ENCODE peak calls at places on chromosomes 1 and 21, in four cellular contexts. Q is memory B cell; C is amniotic stem cell; Z is stimulated activated CD4-positive, alpha-beta T cell treated with anti-CD3 and anti-CD28 coated beads, TNF-alpha, amount 100 ng/mL, for 1 hour. I is an unnamed sample.

GRCh38 chr1:109932679-109933078 is 22.0 kb downstream of the CSF1 start:
- DNase-seq in C (no peak), Z (no peak), Q (no peak), I (no peak)

GRCh38 chr1:156356875-156357534 is 12.0 kb upstream of the RHBG start:
- DNase-seq in Z (peak; percentile 52), C (no peak), Q (peak; percentile 53), I (no peak)

GRCh38 chr21:31370893-31371652 is 27.0 kb upstream of the TIAM1 start:
- DNase-seq in C (no peak), Q (no peak), Z (no peak), I (no peak)

GRCh38 chr1:204763773-204764427 is 78.4 kb upstream of the LRRN2 start:
- DNase-seq in C (peak; percentile 29), Z (peak; percentile 62), Q (peak; percentile 58), I (peak; percentile 15)

GRCh38 chr1:184380468-184380867 is 6.4 kb upstream of the C1orf21 start:
- DNase-seq in Q (no peak), C (no peak), Z (no peak), I (no peak)

GRCh38 chr1:73674945-73675561 is 522.9 kb downstream of the LRRIQ3 start:
- DNase-seq in C (no peak), Q (no peak), Z (no peak), I (peak; percentile 4)

GRCh38 chr1:39129514-39129913 is 75.0 kb upstream of the MACF1 start:
- DNase-seq in Z (no peak), C (no peak), Q (no peak), I (no peak)

GRCh38 chr1:53562256-53562982 is 103.2 kb downstream of the DMRTB1 start:
- DNase-seq in Q (no peak), Z (no peak), C (no peak), I (no peak)

GRCh38 chr1:95863086-95863485 is 629.1 kb downstream of the RWDD3 start:
- DNase-seq in Z (no peak), Q (no peak), C (no peak), I (no peak)

GRCh38 chr1:9439074-9439761 is 100.0 kb upstream of the SLC25A33 start:
- DNase-seq in Q (no peak), C (no peak), Z (no peak), I (no peak)

GRCh38 chr1:228066416-228066815 is 16.1 kb upstream of the ARF1 start:
- DNase-seq in Q (no peak), C (no peak), Z (no peak), I (no peak)

GRCh38 chr1:230270940-230271325 is 155.2 kb downstream of the PGBD5 start:
- DNase-seq in Z (no peak), C (no peak), Q (no peak), I (no peak)

I was measured in Panc1.